ENCODE peak calls at places on chromosomes 12 and 14, in ten cellular contexts. Y is GM23338, C is left lung, V is sigmoid colon, H is PC-3, E is tibial artery, X is psoas muscle, B is heart right ventricle, I is esophagus muscularis mucosa, N is endothelial cell of umbilical vein. R is an unnamed sample.

GRCh38 chr14:68974759-68975347 is 4.2 kb downstream of the ACTN1 start:
- DNase-seq in I (no peak), Y (no peak), X (no peak), E (no peak), C (no peak), V (peak; percentile 76), H (peak; percentile 58), N (no peak), B (no peak), R (no peak)

GRCh38 chr12:120183211-120183631 is 11.3 kb downstream of the GCN1 start:
- DNase-seq in I (no peak), Y (no peak), N (no peak), C (no peak), H (no peak), V (no peak), B (no peak), X (no peak), E (no peak), R (no peak)

GRCh38 chr12:76895796-76896195 is 17.0 kb upstream of the CSRP2 start:
- DNase-seq in Y (no peak), N (no peak), C (no peak), X (no peak), I (no peak), E (no peak), H (no peak), B (no peak), V (no peak), R (no peak)

GRCh38 chr12:7716391-7716790 is 5.2 kb downstream of the DPPA3 start:
- DNase-seq in Y (peak; percentile 59), H (no peak), X (no peak), C (no peak), E (no peak), V (no peak), N (no peak), B (no peak), I (no peak), R (no peak)

GRCh38 chr12:22121224-22121623 is 75.2 kb downstream of the CMAS start:
- DNase-seq in V (peak; percentile 63), Y (peak; percentile 82), B (no peak), E (no peak), H (peak; percentile 8), X (no peak), C (no peak), I (no peak), N (no peak), R (no peak)

GRCh38 chr12:14111230-14111865 is 129.9 kb upstream of the GRIN2B start:
- DNase-seq in X (no peak), B (no peak), N (no peak), Y (peak; percentile 83), H (peak; percentile 30), I (no peak), C (no peak), E (no peak), V (no peak), R (no peak)

GRCh38 chr12:12823811-12824210 is 10.7 kb downstream of the DDX47 start:
- DNase-seq in N (no peak), V (no peak), X (no peak), E (no peak), H (no peak), B (no peak), I (no peak), C (no peak), Y (no peak), R (no peak)

GRCh38 chr12:116718578-116719454 is 19.1 kb downstream of the SPRING1 start:
- DNase-seq in N (peak; percentile 75), C (no peak), I (no peak), B (no peak), V (no peak), E (no peak), H (peak; percentile 60), X (no peak), Y (no peak), R (no peak)

GRCh38 chr14:61470954-61471279 is 149.5 kb downstream of the PRKCH start:
- DNase-seq in Y (no peak), I (no peak), V (no peak), H (no peak), B (no peak), E (no peak), C (no peak), X (no peak), N (no peak), R (no peak)
- H3K4me1 ChIP-seq in Y (peaks cover 55% of the 10 kb centered on the region), I (peaks cover 81% of the 10 kb centered on the region), V (no peaks in the 10 kb centered on the region), H (peaks cover 58% of the 10 kb centered on the region), B (peaks cover 92% of the 10 kb centered on the region), E (no peaks in the 10 kb centered on the region), C (peaks cover 98% of the 10 kb centered on the region), X (peaks cover 24% of the 10 kb centered on the region), N (peaks cover 54% of the 10 kb centered on the region), R (peaks cover 19% of the 10 kb centered on the region)

GRCh38 chr14:36518031-36518585 is 1.9 kb downstream of the NKX2-1 start:
- DNase-seq in Y (peak; percentile 62), X (no peak), N (no peak), I (no peak), B (no peak), C (no peak), V (no peak), H (no peak), E (no peak), R (no peak)

GRCh38 chr14:36517242-36518030 is 2.6 kb downstream of the NKX2-1 start:
- DNase-seq in B (no peak), I (no peak), E (no peak), C (no peak), X (no peak), V (no peak), N (no peak), Y (peak; percentile 56), H (no peak), R (no peak)

GRCh38 chr14:36515896-36516718 is 3.9 kb downstream of the NKX2-1 start:
- DNase-seq in C (no peak), V (no peak), H (no peak), X (no peak), N (no peak), Y (no peak), B (no peak), I (no peak), E (no peak), R (no peak)

GRCh38 chr14:36515105-36515593 is 4.9 kb downstream of the NKX2-1 start:
- DNase-seq in X (no peak), E (no peak), V (no peak), C (no peak), B (no peak), I (no peak), H (no peak), N (no peak), Y (peak; percentile 75), R (no peak)

DNA sequence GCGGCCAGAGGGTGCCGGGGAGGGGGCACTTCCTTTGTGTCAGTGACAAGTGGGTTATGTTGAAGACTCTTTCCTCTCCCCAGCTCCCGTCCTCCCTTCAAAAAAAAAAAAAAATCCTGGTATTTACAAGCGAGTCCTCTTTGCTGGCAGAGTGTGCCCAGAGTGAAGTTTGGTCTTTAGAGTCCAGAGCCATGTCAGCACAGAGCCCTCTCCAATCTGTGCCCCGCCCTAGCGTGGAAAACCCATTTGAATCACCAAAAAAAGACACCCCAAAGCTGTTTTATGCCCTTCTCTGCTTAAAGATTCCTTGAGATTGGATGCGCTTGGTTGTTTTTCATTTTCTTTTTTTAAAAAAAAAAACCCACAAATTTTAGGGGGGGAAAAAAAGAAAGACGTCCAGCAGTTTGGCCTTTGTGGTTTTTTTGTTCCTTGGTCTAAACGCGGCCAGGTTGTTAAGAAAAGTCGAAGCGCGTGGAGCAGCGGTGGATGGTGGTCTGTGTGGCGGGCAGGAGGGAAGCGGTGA is 3.3 kb downstream of the NKX2-1 start:
- DNase-seq in B (no peak), N (no peak), V (no peak), E (no peak), I (no peak), C (no peak), Y (no peak), X (no peak), H (no peak), R (no peak)
- H3K27me3 ChIP-seq in B (peaks cover 100% of the 10 kb centered on the region), N (peaks cover 99% of the 10 kb centered on the region), V (peaks cover 65% of the 10 kb centered on the region), E (peaks cover 89% of the 10 kb centered on the region), I (peaks cover 63% of the 10 kb centered on the region), C (peaks cover 100% of the 10 kb centered on the region), Y (peaks cover 100% of the 10 kb centered on the region), X (peaks cover 100% of the 10 kb centered on the region), H (peaks cover 55% of the 10 kb centered on the region), R (peaks cover 31% of the 10 kb centered on the region)

GRCh38 chr14:53748691-53749090 is 207.9 kb downstream of the BMP4 start:
- DNase-seq in C (no peak), I (no peak), B (no peak), V (no peak), N (no peak), Y (no peak), E (no peak), X (no peak), H (no peak), R (no peak)

GRCh38 chr14:53751650-53752049 is 205.0 kb downstream of the BMP4 start:
- DNase-seq in H (no peak), I (no peak), N (no peak), Y (no peak), V (no peak), B (peak; percentile 12), C (no peak), X (no peak), E (no peak), R (no peak)
- TF ChIP-seq CTCF in H (no peak), I (no peak), N (no peak), Y (no peak), V (no peak), B (no peak), C (no peak), X (no peak), E (no peak), R (no peak)

GRCh38 chr12:51910168-51910567 is 2.9 kb downstream of the ACVRL1 start:
- DNase-seq in X (no peak), I (no peak), N (peak; percentile 34), H (no peak), B (no peak), Y (no peak), C (no peak), E (no peak), V (peak; percentile 17), R (no peak)

GRCh38 chr12:51911788-51912711 is 4.7 kb downstream of the ACVRL1 start:
- DNase-seq in H (no peak), C (no peak), B (peak; percentile 75), V (peak; percentile 72), Y (peak; percentile 37), E (peak; percentile 72), X (peak; percentile 67), N (peak; percentile 86), I (no peak), R (peak; percentile 67)

GRCh38 chr12:51908876-51909592 is 1.7 kb downstream of the ACVRL1 start:
- DNase-seq in X (no peak), B (no peak), H (no peak), C (no peak), E (peak; percentile 44), N (no peak), V (peak; percentile 61), I (no peak), Y (no peak), R (no peak)

GRCh38 chr12:51911307-51911706 is 4.0 kb downstream of the ACVRL1 start:
- DNase-seq in B (no peak), N (peak; percentile 36), X (no peak), Y (no peak), V (peak; percentile 57), E (peak; percentile 41), H (no peak), I (no peak), C (no peak), R (no peak)

DNA sequence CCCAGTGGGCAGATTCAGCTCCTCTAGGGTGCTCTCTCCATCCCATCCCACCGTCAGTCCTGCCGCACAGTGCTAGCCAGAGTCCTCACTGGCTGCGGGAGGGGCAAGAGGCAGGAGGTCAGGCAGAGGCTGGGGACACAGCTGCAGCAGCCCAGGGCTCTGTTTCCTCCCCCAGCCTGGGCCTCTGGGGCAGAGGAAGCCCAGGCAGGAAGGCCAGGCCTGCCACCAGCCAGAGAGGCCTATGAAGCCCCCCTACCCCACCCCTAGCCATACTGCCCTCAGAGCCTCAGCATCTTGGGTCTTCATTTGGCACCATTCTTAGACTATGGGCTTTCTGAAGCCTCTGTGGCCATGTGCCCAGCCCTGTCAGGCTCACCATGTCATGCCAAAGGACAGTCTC is 3.4 kb downstream of the ACVRL1 start:
- DNase-seq in N (peak; percentile 49), H (no peak), B (no peak), I (no peak), C (no peak), Y (no peak), X (peak; percentile 63), E (no peak), V (peak; percentile 69), R (no peak)
- H3K4me1 ChIP-seq in N (peaks cover 68% of the 10 kb centered on the region), H (no peaks in the 10 kb centered on the region), B (peaks cover 83% of the 10 kb centered on the region), I (peaks cover 79% of the 10 kb centered on the region), C (peaks cover 67% of the 10 kb centered on the region), Y (peaks cover 8% of the 10 kb centered on the region), X (peaks cover 5% of the 10 kb centered on the region), E (no peaks in the 10 kb centered on the region), V (no peaks in the 10 kb centered on the region), R (peaks cover 11% of the 10 kb centered on the region)

R was measured in ascending aorta.